ENCODE peak calls at places on chromosomes 5 and 9, in eight cellular contexts. K is A549, Z is SK-N-SH, I is H1, W is HCT116, H is GM12878, F is HepG2, S is K562. E is an unnamed sample.
A peak's percentile ranks its signal among the peaks of the same experiment; 100 is the strongest.

GRCh38 chr5:133801955-133802751 is 166.3 kb downstream of the C5orf15 start:
- DNase-seq in Z (peak; percentile 42), I (no peak), K (peak; percentile 6), H (no peak), W (no peak), S (no peak), F (no peak), E (peak; percentile 1)

GRCh38 chr9:3879315-3879714 is 353.5 kb upstream of the RFX3 start:
- DNase-seq in I (no peak), H (no peak), Z (no peak), K (no peak), F (no peak), S (no peak), W (no peak), E (no peak)

GRCh38 chr5:53359906-53360305 is 120.5 kb upstream of the FST start:
- DNase-seq in F (peak; percentile 19), Z (no peak), H (no peak), K (no peak), W (no peak), I (no peak), S (no peak), E (peak; percentile 10)

GRCh38 chr5:24059716-24060115 is 552.3 kb downstream of the PRDM9 start:
- DNase-seq in F (no peak), Z (no peak), I (no peak), S (no peak), H (no peak), W (no peak), K (no peak), E (no peak)

GRCh38 chr9:89605181-89606048 is 603 bp downstream of the GADD45G start:
- DNase-seq in H (no peak), S (peak; percentile 11), K (peak; percentile 9), I (no peak), F (no peak), W (no peak), Z (peak; percentile 72), E (peak; percentile 19)

GRCh38 chr9:131432597-131433301 is 38.9 kb downstream of the PRRC2B start:
- DNase-seq in H (no peak), S (no peak), F (no peak), W (no peak), Z (no peak), I (no peak), K (no peak), E (peak; percentile 97)

GRCh38 chr5:176740702-176741565 is 69.4 kb upstream of the UNC5A start:
- DNase-seq in I (no peak), H (no peak), Z (no peak), S (no peak), F (no peak), W (no peak), K (no peak), E (no peak)

GRCh38 chr5:132054697-132055440 is 5.6 kb upstream of the IL3 start:
- DNase-seq in Z (no peak), F (no peak), H (no peak), I (no peak), W (no peak), K (no peak), S (no peak), E (no peak)

GRCh38 chr5:43354774-43355173 is 41.6 kb upstream of the HMGCS1 start:
- DNase-seq in W (no peak), I (no peak), H (no peak), K (no peak), F (no peak), Z (no peak), S (no peak), E (no peak)

GRCh38 chr9:131732636-131733340 is 7.1 kb downstream of the RAPGEF1 start:
- DNase-seq in I (no peak), H (no peak), Z (no peak), S (no peak), W (no peak), F (no peak), K (no peak), E (no peak)

GRCh38 chr9:107809859-107810492 is 320.4 kb upstream of the KLF4 start:
- DNase-seq in K (peak; percentile 16), F (no peak), S (peak; percentile 38), H (no peak), W (no peak), I (no peak), Z (no peak), E (peak; percentile 68)

GRCh38 chr9:93087971-93088655 is 7.9 kb upstream of the CARD19 start:
- DNase-seq in Z (peak; percentile 5), K (no peak), W (no peak), I (no peak), H (no peak), S (no peak), F (no peak), E (no peak)

GRCh38 chr5:107654827-107655226 is 15.9 kb downstream of the EFNA5 start:
- DNase-seq in I (no peak), F (no peak), K (no peak), Z (no peak), S (no peak), W (no peak), H (no peak), E (no peak)

GRCh38 chr5:174424219-174425053 is 299.9 kb upstream of the MSX2 start:
- DNase-seq in S (no peak), Z (peak; percentile 43), I (no peak), F (no peak), W (no peak), H (no peak), K (no peak), E (no peak)

GRCh38 chr9:35510745-35511428 is 21.0 kb downstream of the RUSC2 start:
- DNase-seq in H (no peak), S (no peak), F (peak; percentile 88), Z (no peak), K (peak; percentile 97), I (no peak), W (peak; percentile 73), E (peak; percentile 96)

GRCh38 chr5:67028371-67028770 is 168.2 kb downstream of the CD180 start:
- DNase-seq in H (no peak), Z (no peak), K (no peak), I (no peak), W (no peak), S (no peak), F (no peak), E (no peak)

GRCh38 chr5:142655339-142656267 is 30.3 kb downstream of the FGF1 start:
- DNase-seq in Z (peak; percentile 91), S (peak; percentile 85), W (peak; percentile 33), I (peak; percentile 53), K (peak; percentile 71), F (peak; percentile 62), H (no peak), E (peak; percentile 74)

DNA sequence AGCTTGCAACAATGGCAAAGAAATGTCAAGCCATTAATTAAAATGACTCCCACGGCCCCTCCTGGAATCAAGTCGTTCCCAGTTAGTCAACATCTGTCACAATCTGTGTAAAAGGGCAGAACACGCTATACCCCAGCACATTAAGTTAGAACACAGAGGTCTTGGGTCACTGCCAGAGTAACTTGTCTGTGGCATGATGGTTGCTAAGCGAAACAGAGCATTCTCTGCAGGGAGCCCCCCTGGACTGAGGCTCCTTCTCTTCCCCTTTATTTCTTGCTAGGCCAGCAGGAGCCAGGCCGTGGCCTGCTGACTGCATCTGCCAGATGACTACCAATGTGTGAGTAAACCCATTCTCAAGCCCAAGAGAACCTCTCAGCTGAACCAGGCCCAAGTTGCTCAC is 51.9 kb upstream of the ZBED3 start:
- DNase-seq in K (no peak), H (no peak), S (no peak), Z (peak; percentile 13), I (no peak), W (no peak), F (no peak), E (peak; percentile 10)
- TF ChIP-seq RAD21 in K (no peak), H (no peak), S (no peak), Z (no peak), I (no peak), W (no peak), F (no peak), E (no peak)

DNA sequence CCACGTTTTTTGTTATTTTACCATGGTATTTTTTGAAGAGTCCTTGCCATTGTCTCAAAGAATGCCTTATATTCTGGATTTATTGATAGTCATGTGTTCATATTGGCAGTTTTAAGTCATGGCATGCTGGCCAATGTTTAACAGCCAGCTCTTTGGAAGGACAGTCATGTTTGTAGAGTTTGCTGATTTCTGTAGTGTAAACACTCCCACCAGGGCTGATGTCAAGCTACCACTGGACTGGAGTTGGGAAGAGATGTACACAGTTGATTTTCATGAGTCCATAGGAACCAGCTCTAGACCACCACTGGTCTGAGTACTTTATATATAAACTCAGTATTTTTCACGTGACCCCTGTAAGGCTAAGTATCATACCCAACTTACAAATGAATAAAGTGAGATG is 125.2 kb upstream of the DHFR start:
- DNase-seq in I (no peak), S (no peak), F (peak; percentile 25), H (no peak), K (no peak), Z (no peak), W (no peak), E (no peak)
- TF ChIP-seq RAD21 in I (no peak), S (no peak), F (no peak), H (no peak), K (no peak), Z (no peak), W (no peak), E (no peak)

DNA sequence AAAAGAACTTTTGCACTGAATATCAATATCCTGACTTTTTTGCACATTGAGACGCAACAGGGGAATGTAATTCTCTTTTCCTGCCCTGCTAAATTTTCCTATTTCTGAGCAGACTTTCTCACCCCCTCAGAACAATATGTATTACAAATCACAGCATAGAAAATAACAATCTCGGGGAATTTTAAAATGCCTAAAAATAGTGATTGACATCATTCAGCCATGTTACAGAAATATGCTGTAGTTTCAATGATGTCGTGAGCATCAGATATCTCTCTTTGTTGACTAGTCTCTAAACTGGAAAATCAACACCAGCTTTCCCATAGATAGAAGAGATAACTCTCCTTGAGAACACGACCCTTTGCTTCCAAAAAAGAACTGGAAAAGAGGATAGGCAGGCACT is 166.7 kb downstream of the ZDHHC21 start:
- DNase-seq in S (no peak), W (no peak), F (no peak), K (no peak), H (no peak), I (no peak), Z (no peak), E (no peak)
- TF ChIP-seq RAD21 in S (no peak), W (no peak), F (no peak), K (no peak), H (no peak), I (no peak), Z (no peak), E (no peak)

GRCh38 chr9:123319541-123320339 is 36.3 kb upstream of the CRB2 start:
- DNase-seq in I (no peak), Z (no peak), S (no peak), H (no peak), K (no peak), W (no peak), F (peak; percentile 34), E (no peak)

GRCh38 chr9:123316053-123316718 is 39.8 kb upstream of the CRB2 start:
- DNase-seq in I (no peak), W (no peak), K (no peak), F (peak; percentile 89), Z (no peak), H (no peak), S (peak; percentile 13), E (no peak)

GRCh38 chr9:123318192-123318591 is 37.8 kb upstream of the CRB2 start:
- DNase-seq in Z (no peak), K (no peak), S (no peak), H (peak; percentile 79), W (no peak), I (no peak), F (no peak), E (no peak)

GRCh38 chr9:123320814-123321213 is 35.2 kb upstream of the CRB2 start:
- DNase-seq in W (no peak), F (no peak), K (no peak), H (no peak), I (no peak), S (no peak), Z (no peak), E (no peak)

GRCh38 chr9:123318961-123319421 is 37.0 kb upstream of the CRB2 start:
- DNase-seq in Z (peak; percentile 36), S (no peak), W (no peak), K (no peak), H (no peak), F (no peak), I (no peak), E (no peak)
- TF ChIP-seq RAD21 in Z (no peak), S (no peak), W (no peak), K (no peak), H (no peak), F (no peak), I (no peak), E (no peak)

E was measured in IMR-90.